ENCODE peak calls at places on chromosomes 1 and 21, in four cellular contexts. P, D, S and M are unnamed samples.

GRCh38 chr1:198763298-198763714 is 124.5 kb downstream of the PTPRC start:
- DNase-seq in D (no peak), P (no peak), S (no peak), M (no peak)

GRCh38 chr1:4495809-4496208 is 158.6 kb upstream of the AJAP1 start:
- DNase-seq in D (no peak), P (no peak), S (no peak), M (no peak)

GRCh38 chr1:171742577-171742922 is 685 bp upstream of the VAMP4 start:
- DNase-seq in S (peak; percentile 65), D (peak; percentile 69), P (no peak), M (peak; percentile 45)

GRCh38 chr1:8717148-8717547 is 100.3 kb downstream of the RERE start:
- DNase-seq in D (no peak), P (no peak), S (no peak), M (no peak)

GRCh38 chr1:209899948-209900347 is 38.1 kb upstream of the SYT14 start:
- DNase-seq in D (no peak), P (no peak), S (peak; percentile 56), M (no peak)

GRCh38 chr21:34528131-34528561 is 16.1 kb upstream of the KCNE1 start:
- DNase-seq in P (no peak), D (no peak), S (no peak), M (no peak)

GRCh38 chr1:8464987-8465386 is 147.1 kb downstream of the SLC45A1 start:
- DNase-seq in P (no peak), D (no peak), S (no peak), M (no peak)

GRCh38 chr21:38915546-38915945 is 109.8 kb downstream of the ETS2 start:
- DNase-seq in S (no peak), D (no peak), P (no peak), M (no peak)

GRCh38 chr21:41958886-41959563 is 5.2 kb upstream of the C2CD2 start:
- DNase-seq in D (peak; percentile 69), S (no peak), P (no peak), M (no peak)

GRCh38 chr1:105088166-105088565 is 1338.5 kb downstream of the AMY1C start:
- DNase-seq in P (no peak), D (no peak), S (no peak), M (no peak)

GRCh38 chr1:8418301-8418700 is 100.4 kb downstream of the SLC45A1 start:
- DNase-seq in D (peak; percentile 63), S (no peak), P (no peak), M (no peak)

GRCh38 chr1:12464627-12465056 is 153.4 kb downstream of the DHRS3 start:
- DNase-seq in S (no peak), P (no peak), D (no peak), M (peak; percentile 51)

GRCh38 chr1:63350320-63350719 is 17.1 kb upstream of the ALG6 start:
- DNase-seq in D (no peak), S (no peak), P (no peak), M (no peak)

GRCh38 chr1:229509576-229509975 is 1.4 kb upstream of the NUP133 start:
- DNase-seq in D (no peak), P (no peak), S (no peak), M (no peak)

GRCh38 chr1:100543640-100544039 is 5.7 kb downstream of the GPR88 start:
- DNase-seq in P (no peak), D (peak; percentile 19), S (peak; percentile 31), M (no peak)

GRCh38 chr1:32272557-32273388 is 19.1 kb upstream of the HDAC1 start:
- DNase-seq in P (no peak), D (no peak), S (no peak), M (no peak)

GRCh38 chr1:150420560-150421265 is 56.8 kb downstream of the RPRD2 start:
- DNase-seq in S (no peak), P (no peak), D (no peak), M (no peak)

GRCh38 chr1:231013391-231014015 is 26.6 kb downstream of the FAM89A start:
- DNase-seq in D (no peak), S (no peak), P (no peak), M (no peak)

GRCh38 chr1:2494323-2494693 is 18.2 kb downstream of the PLCH2 start:
- DNase-seq in P (no peak), D (no peak), S (no peak), M (no peak)

GRCh38 chr1:214492405-214493075 is 58.9 kb downstream of the PTPN14 start:
- DNase-seq in D (peak; percentile 43), S (no peak), P (no peak), M (no peak)

GRCh38 chr1:159071970-159072582 is 4.5 kb downstream of the AIM2 start:
- DNase-seq in P (peak; percentile 42), S (peak; percentile 70), D (no peak), M (no peak)

GRCh38 chr1:184422490-184423233 is 35.8 kb downstream of the C1orf21 start:
- DNase-seq in S (no peak), D (no peak), P (no peak), M (no peak)

GRCh38 chr21:44874497-44875331 is 1.2 kb upstream of the PTTG1IP start:
- DNase-seq in D (peak; percentile 82), S (peak; percentile 49), P (no peak), M (peak; percentile 75)

GRCh38 chr1:12438349-12438924 is 179.6 kb downstream of the DHRS3 start:
- DNase-seq in S (no peak), D (no peak), P (no peak), M (no peak)

GRCh38 chr1:2300851-2301606 is 72.9 kb downstream of the SKI start:
- DNase-seq in P (no peak), S (no peak), D (peak; percentile 89), M (peak; percentile 94)

GRCh38 chr1:41612953-41613352 is 128.5 kb upstream of the EDN2 start:
- DNase-seq in D (no peak), P (no peak), S (no peak), M (no peak)

GRCh38 chr1:193625255-193625654 is 438.8 kb upstream of the B3GALT2 start:
- DNase-seq in S (no peak), P (no peak), D (no peak), M (no peak)

GRCh38 chr1:200027264-200027823 is at the start of gene NR5A2:
- DNase-seq in D (no peak), P (no peak), S (no peak), M (no peak)

GRCh38 chr1:222898191-222898527 is 83.3 kb downstream of the DISP1 start:
- DNase-seq in S (no peak), P (no peak), D (no peak), M (no peak)

GRCh38 chr1:212638419-212639151 is 30.0 kb downstream of the ATF3 start:
- DNase-seq in D (no peak), P (no peak), S (no peak), M (peak; percentile 52)

GRCh38 chr1:246280551-246280950 is 226.5 kb downstream of the SMYD3 start:
- DNase-seq in D (no peak), P (no peak), S (no peak), M (no peak)

GRCh38 chr1:38502772-38503171 is 356.8 kb downstream of the RRAGC start:
- DNase-seq in P (peak; percentile 63), S (peak; percentile 91), D (no peak), M (no peak)

GRCh38 chr1:180636138-180636537 is 4.3 kb downstream of the XPR1 start:
- DNase-seq in S (no peak), D (no peak), P (no peak), M (no peak)

GRCh38 chr1:14971201-14971600 is 182.3 kb upstream of the TMEM51 start:
- DNase-seq in S (no peak), D (no peak), P (no peak), M (no peak)
- H3K4me1 ChIP-seq in S (peaks cover 10% of the 10 kb centered on the region), D (no peaks in the 10 kb centered on the region), P (peaks cover 14% of the 10 kb centered on the region), M (peaks cover 24% of the 10 kb centered on the region)

GRCh38 chr1:201295346-201295745 is 12.0 kb downstream of the PKP1 start:
- DNase-seq in S (peak; percentile 60), P (no peak), D (no peak), M (no peak)

GRCh38 chr1:201294876-201295275 is 11.6 kb downstream of the PKP1 start:
- DNase-seq in P (no peak), S (peak; percentile 66), D (no peak), M (no peak)

GRCh38 chr1:201288765-201289164 is 5.5 kb downstream of the PKP1 start:
- DNase-seq in S (no peak), D (no peak), P (no peak), M (no peak)

GRCh38 chr1:201290551-201290950 is 7.2 kb downstream of the PKP1 start:
- DNase-seq in P (no peak), S (no peak), D (no peak), M (no peak)

DNA sequence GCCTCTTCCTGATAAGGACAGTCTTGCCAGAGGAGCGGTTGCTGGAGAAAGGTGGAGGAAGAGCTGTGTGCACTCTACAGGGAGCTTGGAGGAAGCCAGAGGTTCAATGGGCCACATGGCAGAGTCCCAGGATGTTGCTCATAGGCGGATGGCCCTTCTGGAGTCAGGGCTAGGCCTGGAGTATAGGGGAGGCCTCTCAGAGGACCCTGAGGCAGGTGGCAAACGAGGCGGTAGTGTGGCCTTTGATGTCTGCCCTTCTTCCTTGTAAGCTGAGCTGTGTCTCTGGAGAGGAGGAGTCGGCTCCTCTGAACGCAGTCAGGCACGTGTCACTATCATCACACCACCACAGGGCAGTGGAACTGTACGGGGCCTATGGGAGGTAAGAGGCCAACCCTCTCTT is 8.6 kb downstream of the PKP1 start:
- DNase-seq in P (no peak), S (no peak), D (no peak), M (no peak)
- H3K27ac ChIP-seq in P (no peak overlapping the region), S (no peak overlapping the region), D (no peak overlapping the region), M (no peak overlapping the region)

GRCh38 chr1:29167904-29168303 is 13.8 kb downstream of the SRSF4 start:
- DNase-seq in P (no peak), D (no peak), S (no peak), M (no peak)
- H3K4me1 ChIP-seq in P (peaks cover 5% of the 10 kb centered on the region), D (peaks cover 40% of the 10 kb centered on the region), S (peaks cover 41% of the 10 kb centered on the region), M (peaks cover 61% of the 10 kb centered on the region)

GRCh38 chr1:36656271-36656670 is 173.6 kb upstream of the CSF3R start:
- DNase-seq in P (no peak), S (no peak), D (no peak), M (no peak)

GRCh38 chr1:36654586-36654985 is 171.9 kb upstream of the CSF3R start:
- DNase-seq in D (no peak), P (no peak), S (no peak), M (no peak)

GRCh38 chr1:36652586-36652985 is 169.9 kb upstream of the CSF3R start:
- DNase-seq in D (no peak), S (no peak), P (no peak), M (no peak)

GRCh38 chr1:36652011-36652410 is 169.3 kb upstream of the CSF3R start:
- DNase-seq in S (no peak), D (no peak), P (no peak), M (no peak)

GRCh38 chr1:36653850-36654249 is 171.1 kb upstream of the CSF3R start:
- DNase-seq in D (no peak), S (no peak), P (no peak), M (no peak)
- H3K27ac ChIP-seq in D (no peak overlapping the region), S (no peak overlapping the region), P (no peak overlapping the region), M (no peak overlapping the region)